ENCODE peak calls at places on chromosomes 1 and 21, in seven cellular contexts. One of them, this sample, is unnamed. For H3K4me1, the result is how much of the 10 kb centered on the place peaks cover.

GRCh38 chr1:246512635-246513034 is 5.6 kb upstream of the SMYD3 start:
- DNase-seq in right lobe of liver: no peak
- DNase-seq in transverse colon: no peak
- DNase-seq in stomach: no peak
- DNase-seq in heart left ventricle: no peak
- DNase-seq in IMR-90: no peak
- DNase-seq in tibial nerve: no peak
- DNase-seq in this sample: no peak

GRCh38 chr1:74629283-74629682 is 44.3 kb downstream of the ERICH3 start:
- DNase-seq in right lobe of liver: no peak
- DNase-seq in transverse colon: no peak
- DNase-seq in tibial nerve: no peak
- DNase-seq in IMR-90: no peak
- DNase-seq in stomach: no peak
- DNase-seq in heart left ventricle: no peak
- DNase-seq in this sample: no peak

GRCh38 chr1:193589597-193590040 is 403.2 kb upstream of the B3GALT2 start:
- DNase-seq in right lobe of liver: no peak
- DNase-seq in heart left ventricle: peak
- DNase-seq in transverse colon: no peak
- DNase-seq in IMR-90: peak
- DNase-seq in tibial nerve: no peak
- DNase-seq in stomach: no peak
- DNase-seq in this sample: no peak

GRCh38 chr1:89523597-89524368 is 846 bp upstream of the LRRC8B start:
- DNase-seq in stomach: peak
- DNase-seq in heart left ventricle: peak
- DNase-seq in IMR-90: peak
- DNase-seq in tibial nerve: no peak
- DNase-seq in transverse colon: peak
- DNase-seq in right lobe of liver: no peak
- DNase-seq in this sample: no peak

GRCh38 chr1:58922302-58923089 is 138.6 kb upstream of the JUN start:
- DNase-seq in heart left ventricle: peak
- DNase-seq in transverse colon: peak
- DNase-seq in IMR-90: peak
- DNase-seq in right lobe of liver: peak
- DNase-seq in tibial nerve: peak
- DNase-seq in stomach: peak
- DNase-seq in this sample: peak

GRCh38 chr1:84086616-84087015 is 57.5 kb upstream of the PRKACB start:
- DNase-seq in right lobe of liver: no peak
- DNase-seq in stomach: no peak
- DNase-seq in heart left ventricle: no peak
- DNase-seq in tibial nerve: no peak
- DNase-seq in transverse colon: no peak
- DNase-seq in IMR-90: no peak
- DNase-seq in this sample: peak

GRCh38 chr1:88618331-88618730 is 65.7 kb upstream of the PKN2 start:
- DNase-seq in heart left ventricle: no peak
- DNase-seq in tibial nerve: no peak
- DNase-seq in transverse colon: no peak
- DNase-seq in IMR-90: no peak
- DNase-seq in stomach: no peak
- DNase-seq in right lobe of liver: no peak
- DNase-seq in this sample: no peak

GRCh38 chr1:207876129-207876528 is 34.8 kb downstream of the CD34 start:
- DNase-seq in heart left ventricle: no peak
- DNase-seq in stomach: no peak
- DNase-seq in transverse colon: no peak
- DNase-seq in tibial nerve: no peak
- DNase-seq in IMR-90: no peak
- DNase-seq in right lobe of liver: no peak
- DNase-seq in this sample: no peak

GRCh38 chr1:54012862-54013261 is 5.1 kb downstream of the LDLRAD1 start:
- DNase-seq in transverse colon: no peak
- DNase-seq in tibial nerve: no peak
- DNase-seq in IMR-90: no peak
- DNase-seq in heart left ventricle: no peak
- DNase-seq in right lobe of liver: no peak
- DNase-seq in stomach: no peak
- DNase-seq in this sample: no peak

GRCh38 chr1:21594495-21594894 is 74.7 kb downstream of the RAP1GAP start:
- DNase-seq in IMR-90: no peak
- DNase-seq in right lobe of liver: no peak
- DNase-seq in transverse colon: no peak
- DNase-seq in heart left ventricle: no peak
- DNase-seq in tibial nerve: no peak
- DNase-seq in stomach: no peak
- DNase-seq in this sample: no peak

GRCh38 chr1:246566808-246567154 is 525 bp downstream of the CNST start:
- DNase-seq in heart left ventricle: peak
- DNase-seq in transverse colon: no peak
- DNase-seq in stomach: no peak
- DNase-seq in right lobe of liver: no peak
- DNase-seq in tibial nerve: peak
- DNase-seq in IMR-90: peak
- DNase-seq in this sample: no peak

GRCh38 chr21:45445369-45445768 is 40.4 kb downstream of the COL18A1 start:
- DNase-seq in heart left ventricle: no peak
- DNase-seq in IMR-90: no peak
- DNase-seq in stomach: no peak
- DNase-seq in transverse colon: no peak
- DNase-seq in right lobe of liver: no peak
- DNase-seq in tibial nerve: no peak
- DNase-seq in this sample: no peak

DNA sequence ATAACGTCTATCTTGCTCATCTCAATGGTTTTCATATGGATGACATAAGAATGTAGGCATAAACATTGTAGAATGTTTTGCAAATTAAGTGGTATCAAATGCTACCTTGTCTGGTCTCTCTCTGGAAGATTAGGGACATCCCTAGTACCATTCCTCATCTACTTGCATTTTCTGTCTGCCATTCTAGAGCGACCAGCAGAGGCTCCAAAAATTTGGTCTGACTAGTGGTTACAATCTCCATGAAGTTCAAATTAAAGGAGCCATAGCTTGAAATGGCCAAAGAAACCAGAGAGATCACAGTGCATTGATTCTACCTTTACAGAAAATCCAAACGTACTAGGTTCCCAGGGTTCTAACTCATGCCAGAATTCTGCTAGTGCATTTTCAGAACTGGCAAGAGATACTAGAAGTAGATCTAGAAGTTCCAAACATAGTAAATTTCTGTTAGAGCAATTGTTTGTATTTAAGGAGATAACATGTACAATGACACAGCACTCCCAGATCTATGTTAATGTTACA is 1.1 kb downstream of the CD84 start:
- DNase-seq in right lobe of liver: no peak
- DNase-seq in IMR-90: no peak
- DNase-seq in stomach: no peak
- DNase-seq in tibial nerve: no peak
- DNase-seq in transverse colon: no peak
- DNase-seq in heart left ventricle: no peak
- DNase-seq in this sample: no peak
- H3K4me1 ChIP-seq in right lobe of liver: under half
- H3K4me1 ChIP-seq in IMR-90: under half
- H3K4me1 ChIP-seq in stomach: under half
- H3K4me1 ChIP-seq in tibial nerve: under half
- H3K4me1 ChIP-seq in transverse colon: under half
- H3K4me1 ChIP-seq in heart left ventricle: under half
- H3K4me1 ChIP-seq in this sample: under half

GRCh38 chr1:150268706-150269403 is at the start of gene APH1A:
- DNase-seq in stomach: peak
- DNase-seq in heart left ventricle: peak
- DNase-seq in right lobe of liver: peak
- DNase-seq in tibial nerve: peak
- DNase-seq in transverse colon: peak
- DNase-seq in IMR-90: peak
- DNase-seq in this sample: peak
- TF ChIP-seq POLR2A in stomach: no peak
- TF ChIP-seq POLR2A in heart left ventricle: peak
- TF ChIP-seq POLR2A in right lobe of liver: peak
- TF ChIP-seq POLR2A in tibial nerve: peak
- TF ChIP-seq POLR2A in transverse colon: peak
- TF ChIP-seq POLR2A in IMR-90: no peak
- TF ChIP-seq POLR2A in this sample: peak

GRCh38 chr1:178798232-178798861 is 72.5 kb downstream of the ANGPTL1 start:
- DNase-seq in stomach: no peak
- DNase-seq in heart left ventricle: no peak
- DNase-seq in right lobe of liver: no peak
- DNase-seq in transverse colon: no peak
- DNase-seq in IMR-90: no peak
- DNase-seq in tibial nerve: no peak
- DNase-seq in this sample: no peak
- H3K27ac ChIP-seq in stomach: no peak
- H3K27ac ChIP-seq in heart left ventricle: no peak
- H3K27ac ChIP-seq in right lobe of liver: no peak
- H3K27ac ChIP-seq in transverse colon: no peak
- H3K27ac ChIP-seq in IMR-90: no peak
- H3K27ac ChIP-seq in tibial nerve: no peak
- H3K27ac ChIP-seq in this sample: no peak

DNA sequence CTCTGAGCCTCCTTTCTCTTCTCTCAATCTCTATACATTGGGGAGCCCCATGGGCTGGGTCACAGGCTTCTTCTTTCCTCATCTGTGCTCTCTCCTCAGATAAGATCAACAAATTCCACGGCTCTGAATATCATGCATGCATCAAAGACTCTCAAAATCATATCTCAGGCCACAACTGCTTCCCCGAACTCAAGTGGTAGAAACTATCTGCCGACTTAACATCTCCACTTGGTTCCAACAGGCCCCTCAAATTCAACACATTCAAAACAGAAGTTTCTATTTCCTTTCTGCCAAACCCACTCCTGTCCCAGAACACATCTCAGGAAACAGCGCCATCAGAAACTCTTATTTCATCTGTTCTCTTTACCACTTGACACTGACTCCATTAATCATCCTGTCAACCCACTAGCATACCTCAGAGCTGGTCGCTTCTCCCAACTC is 16.7 kb downstream of the DDX59 start:
- DNase-seq in heart left ventricle: no peak
- DNase-seq in tibial nerve: no peak
- DNase-seq in right lobe of liver: no peak
- DNase-seq in stomach: no peak
- DNase-seq in transverse colon: no peak
- DNase-seq in IMR-90: no peak
- DNase-seq in this sample: no peak
- H3K4me1 ChIP-seq in heart left ventricle: under half
- H3K4me1 ChIP-seq in tibial nerve: under half
- H3K4me1 ChIP-seq in right lobe of liver: under half
- H3K4me1 ChIP-seq in stomach: under half
- H3K4me1 ChIP-seq in transverse colon: under half
- H3K4me1 ChIP-seq in IMR-90: under half
- H3K4me1 ChIP-seq in this sample: under half

DNA sequence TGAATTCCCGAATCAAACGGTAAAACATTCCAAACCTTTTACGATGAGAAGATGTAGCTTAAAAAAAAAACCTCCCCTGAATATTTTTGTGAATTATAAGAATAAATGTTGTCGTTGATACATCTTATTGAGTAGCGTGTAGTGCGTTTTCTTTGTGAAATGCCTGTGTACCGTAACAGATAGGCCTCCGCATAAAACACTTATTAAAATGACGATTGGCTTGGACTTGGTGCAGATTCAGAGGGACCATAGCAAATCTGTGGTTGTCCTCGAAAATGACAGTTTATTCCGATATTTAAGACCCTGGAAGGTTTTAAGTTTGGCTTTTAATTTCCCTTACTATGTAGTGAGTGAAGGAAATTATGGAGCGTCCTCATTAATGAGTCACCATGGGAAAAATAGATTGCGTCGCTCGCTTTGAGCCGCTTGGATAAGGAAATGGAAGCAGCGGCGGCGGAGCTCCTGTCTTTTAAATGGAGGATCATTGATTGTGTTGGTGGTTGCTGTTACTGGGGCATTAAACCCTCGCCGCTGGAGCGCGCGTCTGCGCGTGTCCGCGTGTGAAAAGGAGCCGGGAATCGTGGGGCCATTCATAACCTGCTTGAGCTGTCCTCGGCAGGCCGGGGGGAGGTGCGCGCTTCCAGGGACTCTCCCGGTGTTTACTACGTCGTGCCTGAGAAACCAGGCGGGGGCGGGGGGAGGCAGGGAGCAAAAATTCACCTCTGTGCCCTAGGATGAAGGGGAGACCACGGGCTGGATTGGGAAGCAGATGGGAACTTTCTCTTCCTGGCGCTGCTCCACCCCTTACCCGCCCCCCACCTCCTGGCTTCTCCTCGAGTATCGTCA is 1.6 kb downstream of the SPEN start:
- DNase-seq in IMR-90: peak
- DNase-seq in tibial nerve: peak
- DNase-seq in heart left ventricle: peak
- DNase-seq in stomach: peak
- DNase-seq in transverse colon: peak
- DNase-seq in right lobe of liver: peak
- DNase-seq in this sample: peak
- TF ChIP-seq POLR2A in IMR-90: peak
- TF ChIP-seq POLR2A in tibial nerve: peak
- TF ChIP-seq POLR2A in heart left ventricle: peak
- TF ChIP-seq POLR2A in stomach: no peak
- TF ChIP-seq POLR2A in transverse colon: peak
- TF ChIP-seq POLR2A in right lobe of liver: peak
- TF ChIP-seq POLR2A in this sample: peak

GRCh38 chr1:152953761-152954160 is 6.8 kb downstream of the SPRR5 start:
- DNase-seq in transverse colon: no peak
- DNase-seq in IMR-90: no peak
- DNase-seq in right lobe of liver: no peak
- DNase-seq in stomach: no peak
- DNase-seq in heart left ventricle: no peak
- DNase-seq in tibial nerve: no peak
- DNase-seq in this sample: no peak
- H3K27ac ChIP-seq in transverse colon: no peak
- H3K27ac ChIP-seq in IMR-90: no peak
- H3K27ac ChIP-seq in right lobe of liver: no peak
- H3K27ac ChIP-seq in stomach: no peak
- H3K27ac ChIP-seq in heart left ventricle: no peak
- H3K27ac ChIP-seq in tibial nerve: no peak
- H3K27ac ChIP-seq in this sample: no peak

GRCh38 chr1:11799896-11800295 is 5.9 kb downstream of the MTHFR start:
- DNase-seq in IMR-90: no peak
- DNase-seq in tibial nerve: no peak
- DNase-seq in stomach: no peak
- DNase-seq in transverse colon: no peak
- DNase-seq in heart left ventricle: no peak
- DNase-seq in right lobe of liver: no peak
- DNase-seq in this sample: no peak

GRCh38 chr1:11802616-11802972 is 3.2 kb downstream of the MTHFR start:
- DNase-seq in right lobe of liver: no peak
- DNase-seq in tibial nerve: no peak
- DNase-seq in transverse colon: no peak
- DNase-seq in heart left ventricle: peak
- DNase-seq in IMR-90: peak
- DNase-seq in stomach: no peak
- DNase-seq in this sample: no peak

GRCh38 chr1:11800391-11800755 is 5.4 kb downstream of the MTHFR start:
- DNase-seq in stomach: no peak
- DNase-seq in IMR-90: no peak
- DNase-seq in tibial nerve: no peak
- DNase-seq in right lobe of liver: no peak
- DNase-seq in heart left ventricle: no peak
- DNase-seq in transverse colon: no peak
- DNase-seq in this sample: no peak

GRCh38 chr1:11799099-11799498 is 6.7 kb downstream of the MTHFR start:
- DNase-seq in stomach: no peak
- DNase-seq in right lobe of liver: no peak
- DNase-seq in IMR-90: no peak
- DNase-seq in tibial nerve: no peak
- DNase-seq in heart left ventricle: no peak
- DNase-seq in transverse colon: no peak
- DNase-seq in this sample: no peak

GRCh38 chr1:11800756-11801433 is 4.9 kb downstream of the MTHFR start:
- DNase-seq in IMR-90: no peak
- DNase-seq in right lobe of liver: peak
- DNase-seq in heart left ventricle: no peak
- DNase-seq in tibial nerve: no peak
- DNase-seq in transverse colon: no peak
- DNase-seq in stomach: no peak
- DNase-seq in this sample: no peak
- H3K4me1 ChIP-seq in IMR-90: under half
- H3K4me1 ChIP-seq in right lobe of liver: under half
- H3K4me1 ChIP-seq in heart left ventricle: under half
- H3K4me1 ChIP-seq in tibial nerve: under half
- H3K4me1 ChIP-seq in transverse colon: under half
- H3K4me1 ChIP-seq in stomach: half or more
- H3K4me1 ChIP-seq in this sample: half or more

This sample was measured in upper lobe of left lung.